ENCODE peak calls at places on chromosomes 13 and 19, in six cellular contexts. M is HL-60; H is nephron progenitor cell; A is stimulated activated CD8-positive, alpha-beta memory T cell treated with anti-CD3 and anti-CD28 coated beads, Interleukin-15, amount 100 ng/mL, for 48 hours; Q is GM23248; S is activated CD8-positive, alpha-beta memory T cell treated with anti-CD3 and anti-CD28 coated beads for 1 hour. F is an unnamed sample.

GRCh38 chr19:13838071-13838942 is 38.6 kb upstream of the NANOS3 start:
- DNase-seq in M (no peak), H (no peak), A (no peak), Q (peak), S (no peak), F (no peak)

GRCh38 chr13:112790735-112791641 is 101.2 kb downstream of the ATP11A start:
- DNase-seq in M (no peak), H (no peak), A (no peak), Q (peak), S (no peak), F (no peak)

GRCh38 chr19:2048959-2049740 is 1.9 kb downstream of the MKNK2 start:
- DNase-seq in M (peak), H (no peak), A (no peak), Q (peak), S (no peak), F (no peak)

GRCh38 chr13:98658131-98658530 is 81.2 kb upstream of the STK24 start:
- DNase-seq in M (no peak), H (no peak), A (no peak), Q (peak), S (no peak), F (no peak)

GRCh38 chr13:21913010-21913409 is 242.1 kb downstream of the FGF9 start:
- DNase-seq in M (no peak), H (peak), A (no peak), Q (peak), S (no peak), F (no peak)

GRCh38 chr19:39190768-39191167 is 6.0 kb upstream of the NCCRP1 start:
- DNase-seq in M (no peak), H (no peak), A (no peak), Q (no peak), S (no peak), F (no peak)

GRCh38 chr19:37468961-37469777 is at the start of gene ZNF570:
- DNase-seq in M (peak), H (peak), A (peak), Q (peak), S (peak), F (peak)

GRCh38 chr13:43408274-43408673 is 378.5 kb downstream of the ENOX1 start:
- DNase-seq in M (no peak), H (no peak), A (no peak), Q (no peak), S (no peak), F (no peak)

GRCh38 chr13:49627831-49628652 is at the start of gene ARL11:
- DNase-seq in M (peak), H (peak), A (peak), Q (no peak), S (peak), F (no peak)

GRCh38 chr13:37225414-37226047 is 120.1 kb upstream of the CSNK1A1L start:
- DNase-seq in M (no peak), H (no peak), A (no peak), Q (peak), S (no peak), F (peak)

GRCh38 chr19:1513492-1514294 is 874 bp upstream of the ADAMTSL5 start:
- DNase-seq in M (peak), H (peak), A (peak), Q (peak), S (peak), F (peak)

GRCh38 chr13:47632311-47632710 is 368.8 kb downstream of the SUCLA2 start:
- DNase-seq in M (no peak), H (no peak), A (no peak), Q (no peak), S (no peak), F (no peak)

GRCh38 chr13:29918845-29919244 is 68.4 kb upstream of the UBL3 start:
- DNase-seq in M (no peak), H (no peak), A (no peak), Q (peak), S (no peak), F (peak)

GRCh38 chr19:17777840-17778620 is 16.9 kb upstream of the B3GNT3 start:
- DNase-seq in M (no peak), H (peak), A (peak), Q (peak), S (peak), F (no peak)